ENCODE peak calls at places on chromosomes 6 and 20, in seven cellular contexts. U is psoas muscle; E is heart left ventricle; C is effector memory CD8-positive, alpha-beta T cell; J is naive B cell; X is RWPE2; O is activated naive CD8-positive, alpha-beta T cell treated with anti-CD3 and anti-CD28 coated beads, Interleukin-2, amount 10 ng/mL, durations not matched to agents 7 days and 5 days. Z is an unnamed sample.

GRCh38 chr6:5167501-5167900 is 82.4 kb downstream of the PPP1R3G start:
- ATAC-seq in U (no peak), E (no peak), C (no peak), J (no peak), X (no peak), O (no peak), Z (no peak)

GRCh38 chr6:7283676-7284075 is 29.3 kb downstream of the SSR1 start:
- ATAC-seq in U (no peak), E (no peak), C (no peak), J (no peak), X (no peak), O (no peak), Z (no peak)

GRCh38 chr6:90425161-90425641 is 128.6 kb upstream of the BACH2 start:
- ATAC-seq in U (no peak), E (no peak), C (peak), J (peak), X (no peak), O (peak), Z (no peak)

GRCh38 chr6:13709698-13710551 is 1.7 kb downstream of the RANBP9 start:
- ATAC-seq in U (no peak), E (no peak), C (no peak), J (no peak), X (peak), O (no peak), Z (no peak)

GRCh38 chr20:33401922-33402369 is 627 bp upstream of the CDK5RAP1 start:
- ATAC-seq in U (peak), E (no peak), C (no peak), J (no peak), X (peak), O (no peak), Z (peak)

GRCh38 chr6:33609444-33610034 is 11.6 kb upstream of the ITPR3 start:
- ATAC-seq in U (peak), E (peak), C (no peak), J (peak), X (peak), O (no peak), Z (peak)

GRCh38 chr6:13479206-13479797 is 8.1 kb downstream of the GFOD1 start:
- ATAC-seq in U (no peak), E (no peak), C (no peak), J (no peak), X (no peak), O (no peak), Z (no peak)

GRCh38 chr20:10553326-10553984 is 118.3 kb downstream of the SLX4IP start:
- ATAC-seq in U (peak), E (peak), C (no peak), J (no peak), X (peak), O (no peak), Z (no peak)

GRCh38 chr6:26022166-26022510 is 59.5 kb downstream of the TRIM38 start:
- ATAC-seq in U (peak), E (peak), C (no peak), J (no peak), X (peak), O (no peak), Z (peak)

GRCh38 chr6:119179062-119179461 is 100.6 kb upstream of the FAM184A start:
- ATAC-seq in U (no peak), E (no peak), C (no peak), J (no peak), X (no peak), O (no peak), Z (no peak)

GRCh38 chr20:1855113-1855512 is 40.1 kb upstream of the SIRPA start:
- ATAC-seq in U (no peak), E (no peak), C (no peak), J (no peak), X (no peak), O (no peak), Z (no peak)

GRCh38 chr20:36745234-36745926 is 510 bp downstream of the NDRG3 start:
- ATAC-seq in U (peak), E (peak), C (peak), J (peak), X (peak), O (no peak), Z (peak)

GRCh38 chr6:119307041-119307440 is 42.5 kb downstream of the MAN1A1 start:
- ATAC-seq in U (no peak), E (no peak), C (no peak), J (no peak), X (no peak), O (no peak), Z (no peak)

GRCh38 chr6:116447496-116448011 is 13.6 kb upstream of the CALHM6 start:
- ATAC-seq in U (peak), E (no peak), C (no peak), J (no peak), X (peak), O (no peak), Z (peak)

GRCh38 chr6:70846207-70846835 is 110.5 kb downstream of the B3GAT2 start:
- ATAC-seq in U (no peak), E (no peak), C (no peak), J (no peak), X (no peak), O (no peak), Z (no peak)

GRCh38 chr20:46801003-46801702 is 91.7 kb downstream of the SLC2A10 start:
- ATAC-seq in U (no peak), E (no peak), C (no peak), J (no peak), X (peak), O (no peak), Z (no peak)

GRCh38 chr6:132259070-132259469 is 142.2 kb downstream of the MOXD1 start:
- ATAC-seq in U (no peak), E (no peak), C (no peak), J (no peak), X (no peak), O (no peak), Z (no peak)

GRCh38 chr20:17882065-17882833 is 86.3 kb downstream of the SNX5 start:
- ATAC-seq in U (no peak), E (no peak), C (no peak), J (no peak), X (no peak), O (no peak), Z (no peak)

GRCh38 chr6:109332748-109333147 is 49.5 kb downstream of the CD164 start:
- ATAC-seq in U (no peak), E (no peak), C (no peak), J (no peak), X (no peak), O (peak), Z (no peak)

Z was measured in gastroesophageal sphincter.